ENCODE peak calls at places on chromosomes 3 and 15, in seven cellular contexts. H is A549; E is transverse colon; N is heart left ventricle; J is tibial artery; S is CD8-positive, alpha-beta T cell; P is aorta. K is an unnamed sample.
A peak's percentile ranks its signal among the peaks of the same experiment; 100 is the strongest.

GRCh38 chr3:188421836-188422540 is 268.0 kb downstream of the LPP start:
- DNase-seq in H (no peak), E (no peak), N (peak; percentile 29), J (no peak), S (no peak), P (no peak), K (no peak)

GRCh38 chr3:17136251-17136721 is 251.5 kb downstream of the PLCL2 start:
- DNase-seq in H (no peak), E (no peak), N (peak; percentile 81), J (peak; percentile 77), S (no peak), P (no peak), K (no peak)

GRCh38 chr3:171101982-171102610 is 75.6 kb upstream of the SLC2A2 start:
- DNase-seq in H (no peak), E (no peak), N (no peak), J (no peak), S (no peak), P (no peak), K (no peak)

GRCh38 chr3:105214575-105214974 is 152.1 kb upstream of the ALCAM start:
- DNase-seq in H (no peak), E (no peak), N (no peak), J (no peak), S (no peak), P (no peak), K (no peak)

GRCh38 chr3:132220986-132221385 is 96.2 kb upstream of the ACP3 start:
- DNase-seq in H (no peak), E (no peak), N (no peak), J (no peak), S (no peak), P (no peak), K (no peak)

GRCh38 chr15:85589873-85590272 is 204.9 kb downstream of the KLHL25 start:
- DNase-seq in H (peak; percentile 78), E (no peak), N (no peak), J (no peak), S (no peak), P (no peak), K (no peak)

GRCh38 chr3:13866406-13866965 is 13.4 kb downstream of the WNT7A start:
- DNase-seq in H (no peak), E (no peak), N (no peak), J (no peak), S (peak; percentile 57), P (peak; percentile 28), K (no peak)

GRCh38 chr3:183824761-183825379 is 507 bp downstream of the MAP6D1 start:
- DNase-seq in H (no peak), E (no peak), N (no peak), J (peak; percentile 53), S (peak; percentile 11), P (no peak), K (no peak)

GRCh38 chr3:62445267-62445666 is 71.9 kb upstream of the FEZF2 start:
- DNase-seq in H (no peak), E (no peak), N (no peak), J (no peak), S (no peak), P (no peak), K (no peak)

GRCh38 chr15:71117906-71118305 is 2.6 kb downstream of the THSD4 start:
- DNase-seq in H (no peak), E (no peak), N (no peak), J (no peak), S (no peak), P (no peak), K (no peak)

GRCh38 chr15:90234519-90234988 is 545 bp downstream of the GDPGP1 start:
- DNase-seq in H (no peak), E (no peak), N (no peak), J (no peak), S (no peak), P (no peak), K (no peak)

GRCh38 chr3:27431116-27431515 is 53.1 kb downstream of the SLC4A7 start:
- DNase-seq in H (peak; percentile 87), E (no peak), N (no peak), J (no peak), S (no peak), P (no peak), K (peak; percentile 31)

GRCh38 chr15:70265466-70265978 is 167.8 kb upstream of the TLE3 start:
- DNase-seq in H (no peak), E (no peak), N (no peak), J (no peak), S (no peak), P (no peak), K (no peak)

GRCh38 chr3:50675179-50676030 is 678 bp downstream of the DOCK3 start:
- DNase-seq in H (no peak), E (peak; percentile 39), N (peak; percentile 55), J (no peak), S (peak; percentile 61), P (peak; percentile 77), K (no peak)

GRCh38 chr3:123951522-123952447 is 9.2 kb downstream of the CCDC14 start:
- DNase-seq in H (no peak), E (no peak), N (no peak), J (no peak), S (no peak), P (no peak), K (no peak)

GRCh38 chr15:35481064-35481463 is 64.9 kb downstream of the DPH6 start:
- DNase-seq in H (no peak), E (no peak), N (no peak), J (no peak), S (no peak), P (no peak), K (no peak)

GRCh38 chr15:35484231-35484945 is 61.6 kb downstream of the DPH6 start:
- DNase-seq in H (no peak), E (no peak), N (no peak), J (no peak), S (no peak), P (no peak), K (no peak)

GRCh38 chr15:35485411-35485810 is 60.6 kb downstream of the DPH6 start:
- DNase-seq in H (no peak), E (no peak), N (no peak), J (no peak), S (no peak), P (no peak), K (no peak)

GRCh38 chr15:35479423-35479822 is 66.5 kb downstream of the DPH6 start:
- DNase-seq in H (no peak), E (no peak), N (no peak), J (no peak), S (no peak), P (no peak), K (no peak)

GRCh38 chr15:35481992-35482391 is 64.0 kb downstream of the DPH6 start:
- DNase-seq in H (peak; percentile 76), E (no peak), N (no peak), J (no peak), S (no peak), P (no peak), K (no peak)
- H3K4me1 ChIP-seq in H (peaks cover 18% of the 10 kb centered on the region), E (no peaks in the 10 kb centered on the region), N (peaks cover 5% of the 10 kb centered on the region), J (peaks cover 6% of the 10 kb centered on the region), S (no peaks in the 10 kb centered on the region), P (peaks cover 1% of the 10 kb centered on the region), K (no peaks in the 10 kb centered on the region)

GRCh38 chr3:15032650-15033049 is 32.5 kb downstream of the MRPS25 start:
- DNase-seq in H (no peak), E (no peak), N (no peak), J (no peak), S (no peak), P (no peak), K (no peak)
- H3K4me1 ChIP-seq in H (no peaks in the 10 kb centered on the region), E (no peaks in the 10 kb centered on the region), N (no peaks in the 10 kb centered on the region), J (no peaks in the 10 kb centered on the region), S (no peaks in the 10 kb centered on the region), P (no peaks in the 10 kb centered on the region), K (no peaks in the 10 kb centered on the region)

DNA sequence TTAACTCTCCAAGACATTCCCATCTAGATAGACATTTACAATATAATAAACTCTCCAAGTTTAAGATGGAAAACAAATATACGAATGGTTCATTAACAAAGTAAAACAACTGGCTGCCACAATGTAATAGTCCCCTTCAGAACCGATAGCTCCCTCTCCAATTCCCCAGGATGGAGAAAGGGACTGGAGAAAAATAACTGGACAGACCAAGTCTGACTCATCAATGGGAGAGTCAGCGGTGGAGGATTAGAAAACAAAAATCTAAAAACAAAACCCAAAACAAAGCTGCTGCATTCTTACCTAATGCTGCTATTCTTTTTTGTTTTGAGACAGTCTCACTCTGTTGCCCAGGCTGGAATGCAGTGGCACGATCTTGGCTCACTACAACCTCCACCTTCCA is 468.1 kb downstream of the SHQ1 start:
- DNase-seq in H (no peak), E (no peak), N (no peak), J (no peak), S (no peak), P (no peak), K (no peak)
- H3K4me1 ChIP-seq in H (peaks cover 6% of the 10 kb centered on the region), E (peaks cover 15% of the 10 kb centered on the region), N (peaks cover 53% of the 10 kb centered on the region), J (peaks cover 15% of the 10 kb centered on the region), S (peaks cover 8% of the 10 kb centered on the region), P (no peaks in the 10 kb centered on the region), K (peaks cover 27% of the 10 kb centered on the region)

GRCh38 chr3:126344380-126345041 is 12.7 kb downstream of the KLF15 start:
- DNase-seq in H (no peak), E (peak; percentile 6), N (no peak), J (peak; percentile 59), S (peak; percentile 1), P (no peak), K (no peak)

GRCh38 chr3:126342211-126342610 is 15.0 kb downstream of the KLF15 start:
- DNase-seq in H (no peak), E (peak; percentile 3), N (no peak), J (peak; percentile 62), S (no peak), P (no peak), K (no peak)

GRCh38 chr3:126343675-126344074 is 13.5 kb downstream of the KLF15 start:
- DNase-seq in H (no peak), E (peak; percentile 7), N (no peak), J (peak; percentile 65), S (peak; percentile 2), P (no peak), K (no peak)

GRCh38 chr3:126341755-126342150 is 15.5 kb downstream of the KLF15 start:
- DNase-seq in H (no peak), E (peak; percentile 3), N (no peak), J (peak; percentile 61), S (no peak), P (no peak), K (no peak)

DNA sequence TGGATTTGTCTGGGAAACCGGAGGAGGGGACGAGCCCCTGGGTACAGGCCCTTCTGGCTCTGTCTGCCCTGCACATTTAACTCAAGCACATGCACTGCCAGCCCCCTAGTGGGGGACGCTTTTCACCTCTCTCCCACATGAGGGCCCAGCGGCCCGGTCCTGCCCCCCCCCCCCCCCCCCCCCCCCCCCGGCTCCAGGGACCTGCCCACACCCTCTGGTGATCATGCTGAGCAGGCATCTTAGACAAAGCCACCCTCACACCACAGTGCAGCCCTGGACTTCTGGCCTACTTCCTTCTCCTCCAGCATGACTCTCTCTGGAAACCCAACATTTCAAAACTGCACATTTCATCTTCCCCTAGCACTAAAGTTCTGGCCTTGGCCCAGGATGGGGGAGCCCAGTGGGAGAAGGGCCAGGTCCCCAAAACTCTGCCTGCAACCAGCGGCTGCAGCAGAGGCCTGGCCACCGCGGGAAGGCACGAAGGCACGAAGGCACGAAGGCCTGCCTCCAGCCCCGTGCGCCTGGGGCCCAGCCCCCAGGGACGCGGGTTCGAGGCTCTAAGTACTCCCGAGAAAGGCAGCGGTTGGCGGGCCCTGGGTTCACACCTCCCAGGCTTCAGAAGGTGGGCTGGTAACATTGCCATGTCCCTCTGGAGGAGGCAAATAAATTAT is 14.1 kb downstream of the KLF15 start:
- DNase-seq in H (no peak), E (peak; percentile 6), N (no peak), J (peak; percentile 65), S (peak; percentile 6), P (no peak), K (no peak)
- H3K4me1 ChIP-seq in H (no peaks in the 10 kb centered on the region), E (no peaks in the 10 kb centered on the region), N (peaks cover 36% of the 10 kb centered on the region), J (peaks cover 25% of the 10 kb centered on the region), S (no peaks in the 10 kb centered on the region), P (no peaks in the 10 kb centered on the region), K (peaks cover 7% of the 10 kb centered on the region)